ENCODE peak calls at places on chromosomes 11 and 22, in ten cellular contexts. U is coronary artery; S is psoas muscle; H is pancreas; K is cardiac muscle cell; B is H9; R is CD4-positive, CD25-positive, alpha-beta regulatory T cell; J is substantia nigra; W is caudate nucleus; C is RWPE1. G is an unnamed sample.

GRCh38 chr11:113350646-113351045 is 36.3 kb downstream of the TTC12 start:
- DNase-seq in H (no peak), C (no peak), U (no peak), J (no peak), W (no peak), S (no peak), R (no peak), K (no peak), B (no peak), G (no peak)

GRCh38 chr11:26231252-26231661 is 100.7 kb upstream of the ANO3 start:
- DNase-seq in R (no peak), B (no peak), C (peak; percentile 75), W (no peak), J (no peak), K (peak; percentile 27), U (no peak), S (no peak), H (no peak), G (no peak)

GRCh38 chr11:121575250-121575962 is 122.6 kb upstream of the SORL1-AS1 start:
- DNase-seq in W (peak; percentile 33), B (no peak), S (peak; percentile 50), J (peak; percentile 71), C (no peak), H (peak; percentile 5), K (peak; percentile 58), U (peak; percentile 85), R (no peak), G (peak; percentile 52)

GRCh38 chr11:29485641-29486040 is 531.2 kb downstream of the KCNA4 start:
- DNase-seq in R (no peak), C (no peak), B (no peak), W (no peak), U (no peak), K (no peak), H (no peak), J (no peak), S (no peak), G (no peak)

GRCh38 chr11:58165504-58166106 is 23.3 kb upstream of the OR9Q2 start:
- DNase-seq in C (no peak), J (no peak), S (no peak), H (no peak), K (no peak), B (no peak), U (no peak), W (no peak), R (no peak), G (no peak)

GRCh38 chr11:79564288-79564925 is 123.6 kb upstream of the TENM4 start:
- DNase-seq in H (no peak), S (no peak), B (no peak), K (no peak), R (no peak), J (no peak), W (no peak), U (no peak), C (no peak), G (no peak)

GRCh38 chr11:1929621-1930447 is 10.3 kb downstream of the TNNT3 start:
- DNase-seq in W (no peak), U (no peak), S (no peak), B (no peak), K (no peak), J (no peak), H (no peak), R (no peak), C (no peak), G (no peak)

GRCh38 chr11:73784080-73784634 is 3.5 kb upstream of the MRPL48 start:
- DNase-seq in C (no peak), W (no peak), J (no peak), H (no peak), K (peak; percentile 25), S (no peak), U (no peak), R (no peak), B (peak; percentile 40), G (no peak)

GRCh38 chr11:19805346-19805745 is 92.7 kb downstream of the NAV2 start:
- DNase-seq in C (no peak), W (no peak), K (no peak), H (no peak), B (no peak), S (no peak), J (no peak), U (no peak), R (no peak), G (no peak)

GRCh38 chr11:128759597-128759996 is 65.7 kb downstream of the FLI1 start:
- DNase-seq in U (no peak), W (no peak), H (no peak), B (no peak), R (no peak), S (no peak), K (peak; percentile 59), C (no peak), J (no peak), G (no peak)
- H3K27ac ChIP-seq in U (no peak overlapping the region), W (no peak overlapping the region), H (no peak overlapping the region), B (no peak overlapping the region), R (no peak overlapping the region), S (no peak overlapping the region), K (no peak overlapping the region), C (no peak overlapping the region), J (no peak overlapping the region), G (no peak overlapping the region)

GRCh38 chr11:76233196-76233921 is 27.1 kb upstream of the WNT11 start:
- DNase-seq in C (no peak), U (no peak), H (no peak), B (no peak), S (peak; percentile 6), W (no peak), J (no peak), K (no peak), R (no peak), G (no peak)
- H3K27ac ChIP-seq in C (peak overlapping the region; percentile 76), U (peak overlapping the region; percentile 91), H (no peak overlapping the region), B (no peak overlapping the region), S (peak overlapping the region; percentile 80), W (no peak overlapping the region), J (no peak overlapping the region), K (no peak overlapping the region), R (no peak overlapping the region), G (no peak overlapping the region)

DNA sequence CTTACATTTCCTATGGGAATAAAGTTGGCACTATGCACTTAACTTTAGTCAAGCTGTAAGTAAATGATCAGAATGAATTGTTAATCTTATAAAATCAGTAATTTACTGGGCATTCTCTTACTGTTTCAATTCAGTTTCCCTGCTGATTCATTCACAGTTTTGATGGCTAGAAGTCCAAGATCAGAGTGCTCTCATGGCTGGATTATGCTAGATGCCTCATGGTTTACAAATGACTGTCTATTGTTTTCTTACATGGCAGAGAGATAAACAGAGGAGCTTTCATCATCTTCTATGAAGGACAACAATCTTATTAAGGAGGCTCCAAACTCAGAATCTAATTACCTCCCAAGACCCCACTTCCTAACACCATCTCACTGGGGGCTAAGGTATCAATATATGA is 135.1 kb upstream of the CARD18 start:
- DNase-seq in R (no peak), H (no peak), K (no peak), C (no peak), J (no peak), B (no peak), S (no peak), W (no peak), U (no peak), G (no peak)
- H3K27ac ChIP-seq in R (no peak overlapping the region), H (no peak overlapping the region), K (no peak overlapping the region), C (no peak overlapping the region), J (no peak overlapping the region), B (no peak overlapping the region), S (no peak overlapping the region), W (no peak overlapping the region), U (no peak overlapping the region), G (no peak overlapping the region)

DNA sequence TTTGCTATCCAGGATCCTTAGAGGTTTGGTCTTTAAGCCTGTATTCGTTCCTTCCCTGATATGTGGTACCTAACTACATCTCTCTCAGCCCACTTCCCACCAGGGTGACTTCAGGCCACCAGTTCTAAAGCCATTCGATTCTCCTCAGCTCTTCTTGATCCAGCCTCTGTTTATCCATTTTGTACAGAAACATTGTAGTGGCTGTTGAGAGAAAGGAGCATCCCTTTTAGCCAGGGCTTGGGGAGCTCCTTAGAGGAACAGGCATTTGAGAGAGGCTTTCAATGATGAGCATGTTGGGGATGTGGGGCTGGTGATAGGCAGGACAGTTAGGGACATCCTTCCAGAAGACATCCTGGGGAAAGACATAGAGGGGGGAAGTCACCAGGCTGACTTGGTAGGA is 17.9 kb downstream of the UBE2L3 start:
- DNase-seq in B (no peak), W (no peak), C (no peak), S (no peak), K (no peak), J (no peak), H (no peak), U (no peak), R (no peak), G (no peak)
- H3K27ac ChIP-seq in B (no peak overlapping the region), W (no peak overlapping the region), C (no peak overlapping the region), S (no peak overlapping the region), K (no peak overlapping the region), J (no peak overlapping the region), H (no peak overlapping the region), U (no peak overlapping the region), R (no peak overlapping the region), G (no peak overlapping the region)

GRCh38 chr22:33658775-33659174 is 261.5 kb downstream of the LARGE1 start:
- DNase-seq in H (no peak), J (no peak), S (peak; percentile 31), U (no peak), K (peak; percentile 64), B (no peak), C (no peak), W (no peak), R (no peak), G (peak; percentile 29)
- H3K27ac ChIP-seq in H (no peak overlapping the region), J (no peak overlapping the region), S (peak overlapping the region; percentile 32), U (no peak overlapping the region), K (no peak overlapping the region), B (no peak overlapping the region), C (no peak overlapping the region), W (no peak overlapping the region), R (no peak overlapping the region), G (peak overlapping the region; percentile 86)

GRCh38 chr11:27281740-27282139 is 81.3 kb downstream of the CCDC34 start:
- DNase-seq in W (no peak), S (no peak), C (no peak), K (no peak), B (no peak), J (no peak), R (no peak), U (no peak), H (no peak), G (no peak)
- H3K27ac ChIP-seq in W (no peak overlapping the region), S (peak overlapping the region; percentile 53), C (no peak overlapping the region), K (no peak overlapping the region), B (no peak overlapping the region), J (no peak overlapping the region), R (no peak overlapping the region), U (peak overlapping the region; percentile 82), H (no peak overlapping the region), G (peak overlapping the region; percentile 5)

GRCh38 chr11:124177344-124177743 is 5.8 kb upstream of the OR10D3 start:
- DNase-seq in S (no peak), J (no peak), R (no peak), C (no peak), H (no peak), B (no peak), K (no peak), U (no peak), W (no peak), G (no peak)
- H3K27ac ChIP-seq in S (no peak overlapping the region), J (no peak overlapping the region), R (no peak overlapping the region), C (no peak overlapping the region), H (no peak overlapping the region), B (no peak overlapping the region), K (no peak overlapping the region), U (no peak overlapping the region), W (no peak overlapping the region), G (no peak overlapping the region)